ENCODE peak calls at places on chromosomes 4 and X, in five cellular contexts. O, Z, B, Q and S are unnamed samples. For H3K9me3, the result is how much of the 10 kb centered on the place peaks cover.

GRCh38 chrX:94204524-94204923 is 530.5 kb downstream of the FAM133A start:
- DNase-seq in O (no peak), Z (no peak), B (no peak), Q (no peak), S (no peak)

GRCh38 chr4:15400911-15401671 is 26.7 kb upstream of the C1QTNF7 start:
- DNase-seq in O (no peak), Z (peak), B (peak), Q (no peak), S (peak)

GRCh38 chrX:17020828-17021821 is 74.7 kb downstream of the REPS2 start:
- DNase-seq in O (no peak), Z (no peak), B (no peak), Q (no peak), S (no peak)

GRCh38 chrX:69186651-69187050 is 21.4 kb upstream of the PJA1 start:
- DNase-seq in O (no peak), Z (no peak), B (no peak), Q (no peak), S (no peak)

GRCh38 chrX:22128961-22129360 is 96.8 kb downstream of the PHEX start:
- DNase-seq in O (no peak), Z (no peak), B (no peak), Q (no peak), S (no peak)

GRCh38 chrX:9919632-9920172 is 47.5 kb upstream of the CLDN34 start:
- DNase-seq in O (no peak), Z (no peak), B (no peak), Q (no peak), S (no peak)

GRCh38 chrX:70527610-70528009 is 83.0 kb downstream of the DLG3 start:
- DNase-seq in O (no peak), Z (no peak), B (no peak), Q (no peak), S (no peak)

GRCh38 chr4:79182209-79182608 is 143.7 kb downstream of the NAA11 start:
- DNase-seq in O (no peak), Z (no peak), B (no peak), Q (no peak), S (no peak)

GRCh38 chr4:136650541-136651277 is 881.6 kb downstream of the PCDH18 start:
- DNase-seq in O (peak), Z (peak), B (no peak), Q (no peak), S (no peak)

GRCh38 chrX:76184276-76184675 is 11.4 kb downstream of the PBDC1 start:
- DNase-seq in O (no peak), Z (peak), B (no peak), Q (no peak), S (no peak)

GRCh38 chrX:51608071-51608470 is 10.6 kb downstream of the CENPVL3 start:
- DNase-seq in O (no peak), Z (peak), B (no peak), Q (no peak), S (no peak)

GRCh38 chr4:169428376-169428775 is 157.6 kb upstream of the SH3RF1 start:
- DNase-seq in O (no peak), Z (peak), B (no peak), Q (no peak), S (no peak)

GRCh38 chrX:19566359-19567141 is 51.2 kb upstream of the MAP3K15 start:
- DNase-seq in O (no peak), Z (peak), B (no peak), Q (peak), S (no peak)

GRCh38 chr4:1359161-1359535 is 12.1 kb downstream of the UVSSA start:
- DNase-seq in O (no peak), Z (no peak), B (no peak), Q (no peak), S (no peak)

GRCh38 chr4:76087007-76087769 is 12.7 kb downstream of the ART3 start:
- DNase-seq in O (peak), Z (peak), B (no peak), Q (no peak), S (no peak)

GRCh38 chr4:179662522-179662921 is 2220.3 kb upstream of the AGA start:
- DNase-seq in O (no peak), Z (no peak), B (no peak), Q (no peak), S (no peak)

GRCh38 chrX:105220636-105221035 is at the start of gene TEX13A:
- DNase-seq in O (no peak), Z (no peak), B (no peak), Q (no peak), S (no peak)

GRCh38 chrX:12065251-12065650 is 73.0 kb upstream of the FRMPD4 start:
- DNase-seq in O (no peak), Z (peak), B (no peak), Q (no peak), S (no peak)

GRCh38 chrX:101462892-101463291 is 22.4 kb upstream of the ARMCX4 start:
- DNase-seq in O (no peak), Z (peak), B (no peak), Q (no peak), S (no peak)

GRCh38 chr4:2809610-2810180 is 16.8 kb downstream of the SH3BP2 start:
- DNase-seq in O (no peak), Z (no peak), B (no peak), Q (no peak), S (no peak)

GRCh38 chrX:55240788-55241187 is 20.6 kb downstream of the PAGE5 start:
- DNase-seq in O (no peak), Z (no peak), B (no peak), Q (no peak), S (no peak)

GRCh38 chrX:9668537-9668936 is 97.1 kb downstream of the GPR143 start:
- DNase-seq in O (no peak), Z (peak), B (no peak), Q (no peak), S (no peak)

GRCh38 chr4:124427095-124427767 is 285.3 kb downstream of the ANKRD50 start:
- DNase-seq in O (peak), Z (peak), B (no peak), Q (no peak), S (no peak)

GRCh38 chrX:13087322-13088154 is 43.1 kb upstream of the FAM9C start:
- DNase-seq in O (no peak), Z (peak), B (no peak), Q (peak), S (no peak)

GRCh38 chrX:118049713-118050112 is 66.9 kb downstream of the KLHL13 start:
- DNase-seq in O (no peak), Z (no peak), B (no peak), Q (no peak), S (no peak)

GRCh38 chr4:158938462-158939044 is 164.3 kb upstream of the RAPGEF2 start:
- DNase-seq in O (no peak), Z (peak), B (no peak), Q (no peak), S (no peak)

GRCh38 chrX:23779025-23779424 is 3.9 kb upstream of the SAT1 start:
- DNase-seq in O (no peak), Z (no peak), B (no peak), Q (no peak), S (no peak)

GRCh38 chr4:101229116-101229515 is 118.2 kb downstream of the PPP3CA start:
- DNase-seq in O (no peak), Z (peak), B (no peak), Q (no peak), S (no peak)

GRCh38 chr4:184112006-184112550 is 105.6 kb downstream of the ENPP6 start:
- DNase-seq in O (no peak), Z (no peak), B (no peak), Q (no peak), S (no peak)

GRCh38 chrX:134669378-134670098 is 11.3 kb upstream of the PLAC1 start:
- DNase-seq in O (no peak), Z (peak), B (peak), Q (no peak), S (no peak)

GRCh38 chrX:28177202-28177601 is 196.0 kb upstream of the DCAF8L1 start:
- DNase-seq in O (peak), Z (no peak), B (no peak), Q (no peak), S (no peak)

GRCh38 chrX:46587158-46587557 is 13.6 kb downstream of the CHST7 start:
- DNase-seq in O (no peak), Z (peak), B (no peak), Q (no peak), S (no peak)
- H3K9me3 ChIP-seq in O (under half), Z (under half), B (under half), Q (under half), S (under half)

GRCh38 chrX:425056-425455 is 38.3 kb upstream of the PPP2R3B start:
- DNase-seq in O (no peak), Z (no peak), B (no peak), Q (no peak), S (no peak)

GRCh38 chrX:421646-422325 is 35.1 kb upstream of the PPP2R3B start:
- DNase-seq in O (no peak), Z (no peak), B (no peak), Q (no peak), S (no peak)

GRCh38 chrX:418927-419729 is 32.4 kb upstream of the PPP2R3B start:
- DNase-seq in O (no peak), Z (no peak), B (no peak), Q (no peak), S (no peak)

GRCh38 chrX:420496-421223 is 34.0 kb upstream of the PPP2R3B start:
- DNase-seq in O (no peak), Z (no peak), B (no peak), Q (no peak), S (no peak)
- H3K9me3 ChIP-seq in O (under half), Z (under half), B (under half), Q (under half), S (under half)

GRCh38 chr4:86233681-86234080 is 126.2 kb downstream of the MAPK10 start:
- DNase-seq in O (no peak), Z (peak), B (no peak), Q (no peak), S (no peak)
- H3K9me3 ChIP-seq in O (under half), Z (under half), B (under half), Q (under half), S (under half)

GRCh38 chrX:153728095-153728494 is 3.4 kb downstream of the ABCD1 start:
- DNase-seq in O (no peak), Z (no peak), B (no peak), Q (no peak), S (no peak)

GRCh38 chrX:153725039-153725831 is 579 bp downstream of the ABCD1 start:
- DNase-seq in O (peak), Z (no peak), B (peak), Q (no peak), S (no peak)

GRCh38 chrX:153727108-153727931 is 2.7 kb downstream of the ABCD1 start:
- DNase-seq in O (peak), Z (peak), B (peak), Q (no peak), S (no peak)

GRCh38 chrX:153725832-153726285 is 1.2 kb downstream of the ABCD1 start:
- DNase-seq in O (peak), Z (no peak), B (peak), Q (no peak), S (no peak)

DNA sequence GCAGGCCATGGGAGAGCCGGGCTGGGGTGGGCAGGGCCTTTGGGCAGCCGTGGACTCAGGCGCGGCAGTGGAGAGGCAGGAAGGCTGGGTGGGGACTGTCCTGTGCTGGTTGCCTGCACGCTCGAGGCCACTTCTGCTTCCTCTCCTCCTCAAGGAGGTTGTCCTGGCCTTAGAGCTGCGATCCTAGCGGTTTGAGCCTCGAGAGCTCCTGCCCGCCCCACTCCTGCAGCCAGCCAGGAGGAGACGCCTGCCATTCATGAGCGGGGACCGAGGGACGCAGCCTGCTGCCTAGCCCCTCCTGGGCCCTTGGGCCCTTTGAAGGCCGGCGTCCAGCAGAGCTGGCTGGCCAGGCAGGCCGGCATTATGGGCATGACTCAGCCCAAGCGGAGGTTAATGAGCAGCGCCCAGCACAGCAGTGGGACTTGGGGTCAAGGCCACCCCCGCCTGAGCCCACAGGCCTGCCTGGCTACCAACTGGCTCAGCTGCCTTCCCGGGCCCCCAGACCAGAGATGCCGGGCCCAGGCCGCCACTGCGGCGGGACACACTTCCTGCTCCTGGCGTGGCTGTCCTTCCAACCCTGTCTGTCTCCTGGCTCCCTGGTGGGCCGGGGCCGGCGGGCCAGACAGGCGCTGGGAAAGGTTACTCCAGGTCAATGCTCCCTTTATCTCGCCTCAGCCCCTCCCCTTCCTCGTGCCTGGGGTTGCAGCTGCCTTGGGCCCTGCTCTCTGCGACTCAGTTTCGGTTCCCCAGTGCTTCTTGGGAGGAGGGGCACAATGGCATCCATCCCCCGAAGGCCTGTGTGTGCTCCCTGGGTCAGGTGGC is 1.8 kb downstream of the ABCD1 start:
- DNase-seq in O (peak), Z (peak), B (peak), Q (peak), S (peak)
- H3K9me3 ChIP-seq in O (under half), Z (under half), B (under half), Q (under half), S (under half)

DNA sequence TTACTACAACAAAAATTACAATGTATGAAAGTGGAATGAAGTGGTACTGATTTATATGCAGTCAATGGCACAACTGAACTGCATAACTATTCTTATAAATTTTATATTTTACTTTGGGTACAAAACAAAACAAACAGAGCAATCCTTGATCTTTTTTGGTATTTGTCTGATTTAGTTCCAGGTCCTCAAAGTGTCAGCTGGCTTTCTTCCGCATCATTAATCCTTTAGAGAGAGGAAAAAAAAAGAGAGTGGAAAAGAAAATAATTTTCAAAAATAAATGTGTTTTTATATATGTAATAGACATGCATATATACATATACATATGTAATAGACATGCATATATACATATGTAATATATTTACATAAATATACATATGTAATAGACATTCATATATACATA is 252.4 kb upstream of the SLIT2 start:
- DNase-seq in O (no peak), Z (no peak), B (no peak), Q (no peak), S (no peak)
- H3K9me3 ChIP-seq in O (under half), Z (under half), B (under half), Q (under half), S (under half)

GRCh38 chr4:25879991-25880641 is 17.3 kb upstream of the SEL1L3 start:
- DNase-seq in O (no peak), Z (peak), B (no peak), Q (no peak), S (no peak)

GRCh38 chr4:25879091-25879584 is 16.4 kb upstream of the SEL1L3 start:
- DNase-seq in O (no peak), Z (no peak), B (no peak), Q (no peak), S (no peak)

GRCh38 chr4:25879587-25879986 is 16.8 kb upstream of the SEL1L3 start:
- DNase-seq in O (no peak), Z (no peak), B (no peak), Q (no peak), S (no peak)

GRCh38 chr4:25881187-25881586 is 18.4 kb upstream of the SEL1L3 start:
- DNase-seq in O (no peak), Z (no peak), B (no peak), Q (no peak), S (no peak)

DNA sequence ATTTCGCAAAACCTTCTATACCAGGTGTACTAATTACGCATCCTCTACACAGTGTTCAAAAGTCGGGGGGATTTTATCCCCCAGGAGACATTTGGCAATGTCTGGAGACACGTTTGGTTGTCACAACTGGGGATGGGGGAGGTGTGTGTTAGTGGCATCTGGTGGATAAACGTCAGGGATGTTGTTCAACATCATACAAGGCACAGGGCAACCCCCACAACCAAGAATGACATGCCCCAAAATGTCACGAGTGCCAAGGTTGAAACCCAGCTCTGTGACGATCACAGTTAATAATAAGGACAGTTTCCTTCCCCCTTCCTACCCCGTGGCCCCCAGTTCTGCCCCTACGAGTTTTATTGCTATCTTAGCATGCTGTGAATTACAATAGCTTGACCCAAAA is 15.9 kb upstream of the SEL1L3 start:
- DNase-seq in O (no peak), Z (no peak), B (no peak), Q (no peak), S (no peak)
- H3K9me3 ChIP-seq in O (under half), Z (under half), B (under half), Q (under half), S (under half)

DNA sequence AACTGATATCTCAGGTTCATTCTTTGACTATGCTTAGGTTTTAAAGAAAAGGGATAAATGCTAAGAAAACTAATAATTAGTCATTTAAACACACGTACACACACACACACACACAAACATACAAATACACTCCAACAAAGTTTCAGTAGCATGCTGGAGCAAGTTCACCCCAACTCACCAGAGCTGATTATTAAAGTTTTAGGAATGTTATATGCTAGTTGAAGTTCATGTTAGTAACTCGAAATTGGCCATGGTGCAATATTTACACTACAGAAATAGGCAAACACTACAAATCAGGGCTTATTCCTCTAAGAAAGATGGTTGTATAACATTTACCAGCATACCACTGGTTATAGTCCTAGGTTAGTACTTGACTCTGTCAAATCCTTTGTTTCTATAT is 384.0 kb upstream of the DIPK2B start:
- DNase-seq in O (no peak), Z (no peak), B (no peak), Q (no peak), S (no peak)
- H3K9me3 ChIP-seq in O (under half), Z (under half), B (under half), Q (under half), S (under half)

DNA sequence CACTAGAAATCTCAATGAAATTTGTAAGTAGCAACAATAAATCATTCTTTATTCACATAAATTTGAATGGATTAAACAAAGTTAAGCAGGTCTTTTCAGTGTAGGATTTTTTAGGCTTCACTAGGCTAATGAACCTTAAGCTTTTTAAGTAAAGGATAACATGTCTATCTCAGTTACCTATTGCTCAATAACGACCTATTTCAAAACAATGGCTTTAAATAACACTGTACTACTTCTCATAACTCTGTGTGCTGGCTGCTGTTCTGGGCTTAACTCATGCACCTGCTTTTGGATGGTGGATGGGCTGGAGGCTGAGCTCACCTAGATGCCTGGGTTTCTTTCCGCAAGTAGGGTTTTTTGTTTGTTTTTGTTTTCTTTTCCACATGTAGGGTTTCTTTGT is 495.0 kb upstream of the SLIT2 start:
- DNase-seq in O (no peak), Z (peak), B (no peak), Q (no peak), S (no peak)
- H3K9me3 ChIP-seq in O (under half), Z (under half), B (under half), Q (under half), S (under half)